ENCODE peak calls at places on chromosomes 7 and 10, in ten cellular contexts. X is stimulated activated CD8-positive, alpha-beta memory T cell treated with anti-CD3 and anti-CD28 coated beads, Interleukin-4, amount 100 ng/mL, for 1 hour; S is IMR-90; M is amniotic stem cell; C is BJ; E is endothelial cell; G is hepatic stellate cell; P is AG08395; Q is NCI-H345; U is EL. D is an unnamed sample.

GRCh38 chr7:114988755-114989154 is 66.9 kb downstream of the MDFIC start:
- DNase-seq in X (no peak), S (peak; percentile 83), M (no peak), C (peak; percentile 26), E (no peak), G (peak; percentile 37), P (peak; percentile 69), Q (no peak), U (peak; percentile 72), D (no peak)

GRCh38 chr10:97889461-97890265 is 40.0 kb downstream of the GOLGA7B start:
- DNase-seq in X (no peak), S (peak; percentile 28), M (no peak), C (no peak), E (no peak), G (no peak), P (no peak), Q (peak; percentile 88), U (peak; percentile 86), D (peak; percentile 86)

GRCh38 chr7:12303096-12303495 is 92.0 kb downstream of the TMEM106B start:
- DNase-seq in X (no peak), S (no peak), M (no peak), C (no peak), E (no peak), G (no peak), P (no peak), Q (no peak), U (no peak), D (no peak)

GRCh38 chr7:106282374-106282773 is 2.4 kb downstream of the NAMPT start:
- DNase-seq in X (no peak), S (no peak), M (no peak), C (no peak), E (no peak), G (no peak), P (no peak), Q (no peak), U (no peak), D (no peak)

GRCh38 chr7:143459359-143459758 is 16.1 kb downstream of the TAS2R60 start:
- DNase-seq in X (no peak), S (no peak), M (no peak), C (no peak), E (no peak), G (no peak), P (no peak), Q (no peak), U (no peak), D (no peak)

GRCh38 chr10:121168513-121169216 is 317.5 kb downstream of the WDR11 start:
- DNase-seq in X (no peak), S (no peak), M (no peak), C (no peak), E (no peak), G (no peak), P (no peak), Q (no peak), U (no peak), D (peak; percentile 83)

GRCh38 chr10:122264931-122265330 is 6.2 kb upstream of the BTBD16 start:
- DNase-seq in X (no peak), S (no peak), M (no peak), C (no peak), E (no peak), G (no peak), P (no peak), Q (no peak), U (no peak), D (peak; percentile 28)

GRCh38 chr10:100826983-100827818 is 81.8 kb downstream of the PAX2 start:
- DNase-seq in X (no peak), S (no peak), M (no peak), C (no peak), E (no peak), G (no peak), P (no peak), Q (peak; percentile 6), U (no peak), D (peak; percentile 84)

GRCh38 chr10:112332509-112333228 is 41.2 kb upstream of the ACSL5 start:
- DNase-seq in X (no peak), S (no peak), M (no peak), C (no peak), E (no peak), G (no peak), P (no peak), Q (peak; percentile 86), U (no peak), D (no peak)

GRCh38 chr7:82050134-82050533 is 280.3 kb upstream of the HGF start:
- DNase-seq in X (no peak), S (peak; percentile 91), M (peak; percentile 12), C (peak; percentile 71), E (no peak), G (peak; percentile 26), P (peak; percentile 75), Q (peak; percentile 40), U (peak; percentile 78), D (no peak)

GRCh38 chr7:61576-62360 is 130.6 kb upstream of the FAM20C start:
- DNase-seq in X (no peak), S (no peak), M (no peak), C (no peak), E (no peak), G (no peak), P (no peak), Q (no peak), U (no peak), D (no peak)

D was measured in endodermal cell.